ENCODE peak calls at places on chromosomes 4 and X, in six cellular contexts. F is A172; U is ELF-1; P is activated naive CD4-positive, alpha-beta T cell treated with Interleukin-2 at 50 U/mL for 16 hours; H is tibial artery; S is uterus. Y is an unnamed sample.

GRCh38 chrX:140431521-140431920 is 73.3 kb downstream of the SOX3 start:
- DNase-seq in U (no peak), F (no peak), S (no peak), H (no peak), P (no peak), Y (no peak)

GRCh38 chr4:621296-622070 is 3.9 kb upstream of the PDE6B start:
- DNase-seq in U (no peak), P (no peak), S (no peak), H (peak; percentile 40), F (no peak), Y (no peak)

GRCh38 chr4:23835814-23836478 is 53.9 kb downstream of the PPARGC1A start:
- DNase-seq in S (no peak), U (no peak), H (no peak), F (no peak), P (no peak), Y (no peak)

GRCh38 chr4:121900132-121900983 is 30.1 kb upstream of the BBS7 start:
- DNase-seq in U (peak; percentile 58), H (no peak), F (peak; percentile 52), S (peak; percentile 14), P (peak; percentile 45), Y (no peak)

GRCh38 chrX:74178536-74178935 is 125.4 kb upstream of the ZCCHC13 start:
- DNase-seq in P (no peak), H (no peak), U (peak; percentile 72), F (no peak), S (no peak), Y (no peak)

GRCh38 chr4:947491-947971 is 15.3 kb downstream of the TMEM175 start:
- DNase-seq in P (no peak), F (no peak), H (peak; percentile 53), S (no peak), U (no peak), Y (no peak)

GRCh38 chr4:56657818-56658217 is 23.3 kb downstream of the HOPX start:
- DNase-seq in F (no peak), S (no peak), H (no peak), P (no peak), U (no peak), Y (no peak)

GRCh38 chr4:110900206-110900769 is 277.4 kb upstream of the PITX2 start:
- DNase-seq in P (no peak), S (no peak), F (no peak), U (no peak), H (no peak), Y (no peak)

GRCh38 chr4:182339246-182339645 is 96.0 kb downstream of the TENM3 start:
- DNase-seq in H (no peak), U (peak; percentile 50), F (peak; percentile 14), P (no peak), S (no peak), Y (no peak)

GRCh38 chrX:118228041-118228440 is 111.4 kb upstream of the KLHL13 start:
- DNase-seq in F (no peak), H (no peak), S (no peak), P (no peak), U (no peak), Y (no peak)

GRCh38 chrX:130339408-130340222 is at the start of gene SLC25A14:
- DNase-seq in F (peak; percentile 42), S (peak; percentile 71), U (peak; percentile 96), P (peak; percentile 68), H (peak; percentile 74), Y (peak; percentile 25)

GRCh38 chr4:79632114-79632513 is 224.1 kb upstream of the GK2 start:
- DNase-seq in H (no peak), S (no peak), P (no peak), U (no peak), F (no peak), Y (no peak)

GRCh38 chrX:19649227-19650009 is 134.1 kb upstream of the MAP3K15 start:
- DNase-seq in S (no peak), P (no peak), U (no peak), F (no peak), H (no peak), Y (no peak)

GRCh38 chrX:39653656-39654055 is 444.1 kb downstream of the BCOR start:
- DNase-seq in P (no peak), U (peak; percentile 43), F (no peak), H (no peak), S (no peak), Y (no peak)

GRCh38 chr4:140839888-140840790 is 84.0 kb upstream of the TBC1D9 start:
- DNase-seq in S (no peak), U (peak; percentile 17), F (no peak), H (no peak), P (no peak), Y (no peak)

GRCh38 chr4:86942185-86942666 is 7.4 kb downstream of the AFF1 start:
- DNase-seq in F (peak; percentile 67), P (no peak), H (no peak), S (no peak), U (no peak), Y (no peak)

GRCh38 chr4:130573742-130574141 is 1477.8 kb downstream of the C4orf33 start:
- DNase-seq in S (no peak), H (no peak), F (no peak), P (no peak), U (no peak), Y (no peak)

GRCh38 chr4:99117876-99118693 is 26.0 kb downstream of the ADH4 start:
- DNase-seq in U (no peak), S (no peak), F (no peak), H (no peak), P (no peak), Y (no peak)

GRCh38 chr4:14929669-14930068 is 72.6 kb upstream of the CPEB2 start:
- DNase-seq in U (no peak), S (no peak), H (no peak), P (no peak), F (no peak), Y (no peak)

GRCh38 chr4:124409044-124409443 is 303.5 kb downstream of the ANKRD50 start:
- DNase-seq in U (no peak), P (no peak), H (no peak), F (peak; percentile 14), S (no peak), Y (no peak)

GRCh38 chrX:46991664-46992063 is 79.4 kb downstream of the JADE3 start:
- DNase-seq in S (no peak), P (no peak), U (peak; percentile 22), H (no peak), F (no peak), Y (no peak)

GRCh38 chr4:3679851-3680311 is 86.3 kb upstream of the ADRA2C start:
- DNase-seq in P (no peak), U (no peak), S (no peak), H (peak; percentile 51), F (no peak), Y (no peak)